ENCODE peak calls at places on chromosomes 6 and 20, in eight cellular contexts. Z is esophagus squamous epithelium; S is AG04450; C is stimulated activated CD4-positive, alpha-beta T cell treated with anti-CD3 and anti-CD28 coated beads, Interleukin-4, amount 100 ng/mL, for 48 hours; Q is NCI-H1417; O is T-helper 1 cell; G is HEK293T; D is KBM-7. U is an unnamed sample.

GRCh38 chr6:164359036-164359435 is 944.5 kb downstream of the QKI start:
- DNase-seq in Z (no peak), S (no peak), C (no peak), Q (no peak), O (no peak), G (no peak), D (no peak), U (no peak)

GRCh38 chr6:83474309-83474708 is 38.0 kb upstream of the PRSS35 start:
- DNase-seq in Z (no peak), S (no peak), C (no peak), Q (peak; percentile 54), O (no peak), G (no peak), D (no peak), U (no peak)

GRCh38 chr6:158697798-158698197 is 47.9 kb downstream of the SYTL3 start:
- DNase-seq in Z (no peak), S (no peak), C (no peak), Q (no peak), O (no peak), G (no peak), D (no peak), U (no peak)

GRCh38 chr6:167141667-167142432 is 15.9 kb downstream of the GPR31 start:
- DNase-seq in Z (no peak), S (no peak), C (peak; percentile 38), Q (peak; percentile 40), O (peak; percentile 45), G (peak; percentile 81), D (peak; percentile 58), U (no peak)

GRCh38 chr6:79724816-79725215 is 93.7 kb downstream of the SH3BGRL2 start:
- DNase-seq in Z (no peak), S (no peak), C (no peak), Q (no peak), O (no peak), G (no peak), D (no peak), U (no peak)

GRCh38 chr20:64049060-64049886 is at the start of gene SOX18:
- DNase-seq in Z (no peak), S (no peak), C (no peak), Q (no peak), O (no peak), G (peak; percentile 56), D (no peak), U (no peak)

GRCh38 chr6:21005816-21006553 is 471.7 kb downstream of the CDKAL1 start:
- DNase-seq in Z (no peak), S (peak; percentile 55), C (no peak), Q (no peak), O (no peak), G (no peak), D (no peak), U (no peak)

GRCh38 chr20:24694157-24694726 is 224.8 kb downstream of the SYNDIG1 start:
- DNase-seq in Z (no peak), S (no peak), C (no peak), Q (no peak), O (no peak), G (no peak), D (no peak), U (no peak)